ENCODE peak calls at places on chromosome 17, in six cellular contexts. K, Y, N, U, V and D are unnamed samples.
A peak's percentile ranks its signal among the peaks of the same experiment; 100 is the strongest.

GRCh38 chr17:50634123-50634914 is at the start of gene ABCC3:
- DNase-seq in Y (peak; percentile 53), N (no peak), V (no peak), U (no peak), K (peak; percentile 77), D (no peak)

GRCh38 chr17:45846646-45847045 is 2.0 kb downstream of the SPPL2C start:
- DNase-seq in N (no peak), K (no peak), U (no peak), Y (no peak), V (no peak), D (no peak)

GRCh38 chr17:47694018-47694817 is at the start of gene TBKBP1:
- DNase-seq in K (peak; percentile 66), N (peak; percentile 58), U (no peak), V (peak; percentile 80), Y (peak; percentile 80), D (peak; percentile 86)

GRCh38 chr17:44390250-44390649 is 801 bp upstream of the ITGA2B start:
- DNase-seq in V (no peak), Y (no peak), N (no peak), K (no peak), U (no peak), D (no peak)

GRCh38 chr17:29760279-29760721 is 137.6 kb upstream of the CORO6 start:
- DNase-seq in N (peak; percentile 77), K (no peak), U (no peak), Y (peak; percentile 45), V (no peak), D (no peak)

GRCh38 chr17:76929148-76929547 is 60.9 kb downstream of the MGAT5B start:
- DNase-seq in N (no peak), U (no peak), V (no peak), K (no peak), Y (no peak), D (no peak)

GRCh38 chr17:2776589-2777241 is 19.5 kb upstream of the RAP1GAP2 start:
- DNase-seq in U (no peak), K (no peak), V (peak; percentile 82), N (no peak), Y (no peak), D (no peak)

GRCh38 chr17:31564291-31564690 is 172.8 kb downstream of the RAB11FIP4 start:
- DNase-seq in U (no peak), V (no peak), Y (no peak), K (no peak), N (no peak), D (no peak)

GRCh38 chr17:18862011-18862410 is 4.1 kb downstream of the PRPSAP2 start:
- DNase-seq in V (no peak), Y (no peak), N (no peak), K (no peak), U (no peak), D (no peak)

GRCh38 chr17:33028061-33028460 is 36.4 kb downstream of the SPACA3 start:
- DNase-seq in Y (no peak), U (no peak), V (no peak), N (no peak), K (no peak), D (no peak)

DNA sequence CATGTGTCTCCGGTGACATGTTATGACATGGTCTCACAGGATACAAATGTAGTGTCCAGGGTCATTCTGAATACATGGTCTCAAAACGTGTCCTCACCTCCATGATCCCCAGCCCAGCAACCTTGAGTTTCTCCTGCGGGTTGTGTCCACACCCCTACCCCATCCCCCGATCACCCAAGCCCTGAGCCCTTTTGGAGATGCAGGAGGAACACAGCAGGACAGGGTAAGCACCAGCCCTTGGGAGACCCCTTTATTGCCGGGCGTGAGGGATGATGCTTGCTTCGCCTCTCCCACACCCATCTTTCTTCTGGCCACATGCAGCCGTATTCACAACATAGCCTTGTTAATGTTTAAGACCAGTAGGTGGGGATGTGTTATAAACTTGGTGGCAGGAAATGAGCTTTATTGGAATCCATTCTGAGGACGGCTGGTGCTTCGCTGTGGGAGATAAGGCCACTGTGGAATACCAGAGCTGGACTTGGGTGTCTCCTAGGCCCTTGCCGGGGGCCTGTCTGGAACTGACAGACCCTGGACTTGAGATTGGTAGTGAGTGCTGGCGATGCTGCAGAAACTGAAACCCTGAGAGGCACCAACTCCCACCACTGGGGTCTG is 5.5 kb downstream of the TMEM132E start:
- DNase-seq in K (no peak), U (no peak), Y (peak; percentile 30), N (no peak), V (no peak), D (peak; percentile 56)
- TF ChIP-seq CTCF in K (no peak), U (no peak), Y (no peak), N (no peak), V (no peak), D (peak; percentile 64)

DNA sequence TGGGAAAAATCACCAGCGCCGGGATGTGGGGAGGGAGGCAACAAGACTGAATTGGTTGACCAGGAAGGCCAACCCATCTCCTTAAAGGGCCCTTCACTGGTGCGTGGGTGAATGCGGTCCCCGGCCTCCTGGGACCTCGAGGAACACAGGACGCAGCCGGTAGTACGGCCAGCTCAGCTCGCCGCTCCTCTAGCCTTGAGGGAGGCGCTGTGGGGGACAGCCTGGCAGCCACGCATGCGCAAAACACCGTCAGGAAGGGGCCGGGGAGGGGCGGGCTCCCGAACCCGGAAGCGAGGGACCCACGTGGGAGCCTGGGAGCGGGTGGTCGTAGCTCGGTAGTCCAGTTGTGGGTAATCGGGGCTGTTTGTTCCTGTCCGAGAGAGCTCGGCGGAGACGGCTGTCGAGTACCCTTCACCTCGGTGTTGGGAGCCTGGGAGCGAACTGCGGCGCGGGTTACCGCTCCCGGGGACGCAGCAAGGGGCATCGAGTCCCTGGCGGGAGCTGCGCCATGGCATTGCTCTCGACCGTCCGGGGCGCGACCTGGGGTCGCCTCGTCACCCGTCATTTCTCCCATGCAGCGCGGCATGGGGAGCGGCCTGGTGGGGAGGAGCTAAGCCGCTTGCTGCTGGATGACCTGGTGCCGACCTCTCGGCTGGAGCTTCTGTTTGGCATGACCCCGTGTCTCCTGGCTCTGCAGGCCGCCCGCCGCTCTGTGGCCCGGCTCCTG is at the start of gene MRM1:
- DNase-seq in K (peak; percentile 95), N (peak; percentile 93), U (peak; percentile 72), V (peak; percentile 90), Y (peak; percentile 92), D (no peak)
- TF ChIP-seq CTCF in K (peak; percentile 17), N (no peak), U (peak; percentile 30), V (no peak), Y (peak; percentile 25), D (no peak)

DNA sequence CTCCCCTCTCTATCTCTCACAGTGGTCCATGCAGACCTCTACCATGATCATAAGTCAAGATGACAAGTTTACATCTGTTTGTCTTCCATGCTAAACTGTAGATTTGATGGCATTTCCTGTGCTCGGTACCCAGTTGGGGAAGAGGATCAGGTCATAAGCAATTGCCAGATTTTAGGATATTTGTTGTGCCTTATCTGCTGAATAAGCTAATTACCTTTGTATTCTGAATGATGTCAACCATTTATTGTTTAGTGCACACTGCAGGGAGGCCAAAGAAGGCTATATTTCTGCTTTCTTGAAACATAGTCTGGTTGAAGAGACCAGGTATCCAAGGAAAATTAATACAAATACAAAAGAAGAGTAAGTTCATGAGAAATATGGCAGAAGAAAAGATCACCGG is 5.8 kb upstream of the ALDOC start:
- DNase-seq in N (no peak), V (no peak), U (no peak), K (no peak), Y (no peak), D (no peak)
- TF ChIP-seq CTCF in N (no peak), V (no peak), U (no peak), K (no peak), Y (no peak), D (no peak)

GRCh38 chr17:41298458-41299135 is 4.1 kb downstream of the KRTAP29-1 start:
- DNase-seq in N (no peak), K (no peak), U (no peak), Y (no peak), V (no peak), D (no peak)
- TF ChIP-seq CTCF in N (no peak), K (no peak), U (no peak), Y (no peak), V (no peak), D (no peak)

GRCh38 chr17:17216776-17217175 is 10.6 kb upstream of the PLD6 start:
- DNase-seq in U (no peak), Y (no peak), N (no peak), K (no peak), V (no peak), D (no peak)
- TF ChIP-seq CTCF in U (no peak), Y (no peak), N (no peak), K (no peak), V (no peak), D (peak; percentile 23)

GRCh38 chr17:66200685-66201092 is 8.8 kb upstream of the CEP112 start:
- DNase-seq in N (no peak), V (peak; percentile 18), U (no peak), Y (peak; percentile 90), K (no peak), D (no peak)
- TF ChIP-seq CTCF in N (peak; percentile 23), V (peak; percentile 68), U (peak; percentile 74), Y (peak; percentile 67), K (peak; percentile 46), D (peak; percentile 88)

GRCh38 chr17:7562208-7562605 is 488 bp downstream of the SENP3 start:
- DNase-seq in K (no peak), Y (no peak), U (no peak), N (no peak), V (no peak), D (no peak)

GRCh38 chr17:7560172-7561027 is 1.3 kb upstream of the SENP3 start:
- DNase-seq in U (no peak), K (peak; percentile 80), Y (peak; percentile 68), N (peak; percentile 71), V (peak; percentile 73), D (no peak)

GRCh38 chr17:7563115-7563869 is 1.6 kb downstream of the SENP3 start:
- DNase-seq in N (no peak), K (no peak), V (no peak), Y (no peak), U (no peak), D (no peak)

GRCh38 chr17:7561028-7561575 is 617 bp upstream of the SENP3 start:
- DNase-seq in Y (peak; percentile 90), V (peak; percentile 86), U (no peak), K (peak; percentile 95), N (peak; percentile 84), D (no peak)

GRCh38 chr17:7561589-7562207 is at the start of gene SENP3:
- DNase-seq in N (peak; percentile 87), Y (peak; percentile 93), K (peak; percentile 93), V (peak; percentile 87), U (no peak), D (peak; percentile 98)
- TF ChIP-seq CTCF in N (no peak), Y (no peak), K (no peak), V (no peak), U (no peak), D (no peak)